ENCODE peak calls at places on chromosomes 2 and 18, in six cellular contexts. U is stimulated activated CD8-positive, alpha-beta memory T cell treated with anti-CD3 and anti-CD28 coated beads, Interleukin-7, amount 100 ng/mL, for 48 hours; A is right lobe of liver; R is GM19239; K is T-cell; Q is iPS-NIHi11. H is an unnamed sample.
A peak's percentile ranks its signal among the peaks of the same experiment; 100 is the strongest.

GRCh38 chr2:19176977-19177376 is 181.4 kb downstream of the OSR1 start:
- DNase-seq in A (no peak), R (no peak), Q (no peak), K (no peak), U (no peak), H (no peak)

GRCh38 chr2:239269173-239269865 is 131.5 kb downstream of the HDAC4 start:
- DNase-seq in K (no peak), U (no peak), R (no peak), A (no peak), Q (no peak), H (no peak)

GRCh38 chr2:28160986-28161425 is 231.7 kb upstream of the FOSL2 start:
- DNase-seq in R (no peak), Q (no peak), U (no peak), A (no peak), K (no peak), H (no peak)

GRCh38 chr2:173865976-173866857 is 99.0 kb downstream of the SP3 start:
- DNase-seq in K (no peak), A (no peak), R (no peak), U (no peak), Q (no peak), H (no peak)

GRCh38 chr2:121355488-121355887 is 70.5 kb upstream of the TFCP2L1 start:
- DNase-seq in R (no peak), Q (no peak), U (no peak), K (no peak), A (peak; percentile 42), H (no peak)

GRCh38 chr18:27298215-27298804 is 113.2 kb upstream of the CHST9 start:
- DNase-seq in K (no peak), R (no peak), Q (peak; percentile 17), A (no peak), U (no peak), H (no peak)

GRCh38 chr2:80938463-80938862 is 633.9 kb upstream of the LRRTM1 start:
- DNase-seq in U (no peak), R (no peak), K (no peak), A (no peak), Q (no peak), H (no peak)

GRCh38 chr18:74946646-74947045 is 262.3 kb downstream of the PTGR3 start:
- DNase-seq in R (no peak), A (no peak), U (no peak), Q (no peak), K (no peak), H (no peak)

GRCh38 chr18:5879479-5879882 is 15.8 kb downstream of the TMEM200C start:
- DNase-seq in R (no peak), Q (peak; percentile 10), K (no peak), U (no peak), A (no peak), H (no peak)

GRCh38 chr18:72409923-72410322 is 134.2 kb downstream of the CBLN2 start:
- DNase-seq in U (no peak), A (no peak), R (no peak), K (no peak), Q (no peak), H (no peak)

GRCh38 chr2:144448389-144449027 is 71.4 kb downstream of the ZEB2 start:
- DNase-seq in U (no peak), Q (no peak), A (no peak), R (no peak), K (no peak), H (no peak)

GRCh38 chr2:203915256-203915655 is 21.3 kb upstream of the ICOS start:
- DNase-seq in U (no peak), A (no peak), Q (no peak), K (no peak), R (no peak), H (no peak)

GRCh38 chr2:219508933-219509779 is 5.1 kb upstream of the ASIC4 start:
- DNase-seq in R (no peak), K (no peak), A (no peak), U (no peak), Q (no peak), H (peak; percentile 57)

GRCh38 chr18:48787523-48788151 is 163.1 kb downstream of the SMAD7 start:
- DNase-seq in U (no peak), A (peak; percentile 31), K (no peak), Q (no peak), R (no peak), H (peak; percentile 41)

GRCh38 chr18:44744206-44745180 is 63.8 kb downstream of the SETBP1 start:
- DNase-seq in K (no peak), R (no peak), U (no peak), A (no peak), Q (peak; percentile 30), H (peak; percentile 81)

GRCh38 chr2:192126426-192126825 is 68.3 kb downstream of the TMEFF2 start:
- DNase-seq in Q (no peak), A (no peak), R (no peak), U (no peak), K (no peak), H (no peak)

GRCh38 chr2:204849887-204850286 is 304.6 kb downstream of the PARD3B start:
- DNase-seq in A (no peak), K (no peak), Q (no peak), R (no peak), U (no peak), H (no peak)

GRCh38 chr2:42224422-42225067 is 55.4 kb downstream of the EML4 start:
- DNase-seq in R (no peak), U (no peak), K (no peak), A (no peak), Q (no peak), H (no peak)

GRCh38 chr18:12018861-12019260 is 37.6 kb downstream of the IMPA2 start:
- DNase-seq in U (no peak), K (no peak), R (no peak), Q (no peak), A (no peak), H (no peak)

GRCh38 chr2:104545055-104545454 is 308.9 kb upstream of the POU3F3 start:
- DNase-seq in Q (no peak), U (no peak), R (no peak), A (no peak), K (no peak), H (no peak)